ENCODE peak calls at places on chromosomes 2 and 18, in eight cellular contexts. U is Caco-2; J is SJSA1; Y is aorta; T is uterus; Q is CD8-positive, alpha-beta T cell; I is naive thymus-derived CD4-positive, alpha-beta T cell; V is CD8-positive, alpha-beta memory T cell. W is an unnamed sample. For H3K4me1, the result is how much of the 10 kb centered on the place peaks cover.

GRCh38 chr18:27668126-27668525 is 483.0 kb upstream of the CHST9 start:
- DNase-seq in T (no peak), Q (no peak), I (no peak), V (no peak), U (no peak), Y (no peak), J (no peak), W (no peak)

GRCh38 chr18:67385455-67385854 is 131.1 kb downstream of the DSEL start:
- DNase-seq in Y (no peak), Q (no peak), I (no peak), J (no peak), T (no peak), U (no peak), V (no peak), W (no peak)

GRCh38 chr2:21036708-21037670 is 6.9 kb downstream of the APOB start:
- DNase-seq in J (no peak), U (no peak), V (no peak), Y (no peak), T (no peak), I (no peak), Q (no peak), W (no peak)

GRCh38 chr18:48541026-48541746 is 2.4 kb downstream of the CTIF start:
- DNase-seq in V (no peak), I (no peak), T (peak), Y (peak), Q (peak), U (peak), J (peak), W (peak)

GRCh38 chr2:160582481-160583161 is 89.0 kb upstream of the RBMS1 start:
- DNase-seq in U (no peak), T (peak), Y (peak), J (peak), V (no peak), I (no peak), Q (no peak), W (no peak)

GRCh38 chr18:48835119-48835518 is 115.6 kb downstream of the SMAD7 start:
- DNase-seq in I (no peak), U (no peak), V (no peak), Q (no peak), Y (peak), J (no peak), T (no peak), W (peak)

GRCh38 chr2:75548036-75548573 is 12.6 kb downstream of the EVA1A start:
- DNase-seq in J (peak), V (no peak), U (no peak), T (no peak), I (no peak), Y (no peak), Q (no peak), W (no peak)

GRCh38 chr18:24397131-24397693 is 412 bp downstream of the OSBPL1A start:
- DNase-seq in Y (peak), U (peak), I (peak), Q (peak), J (peak), V (no peak), T (peak), W (peak)

GRCh38 chr18:47397671-47398319 is 146.3 kb upstream of the SKOR2 start:
- DNase-seq in J (no peak), U (no peak), I (no peak), T (no peak), Q (no peak), V (no peak), Y (no peak), W (no peak)

GRCh38 chr2:220365023-220365422 is 737.6 kb downstream of the SLC4A3 start:
- DNase-seq in I (no peak), V (no peak), U (no peak), Q (no peak), J (no peak), Y (no peak), T (no peak), W (no peak)

GRCh38 chr2:164388511-164388910 is 232.8 kb downstream of the GRB14 start:
- DNase-seq in Y (no peak), I (no peak), T (no peak), U (no peak), J (peak), V (no peak), Q (no peak), W (no peak)

GRCh38 chr2:86636842-86637241 is 13.2 kb upstream of the RNF103 start:
- DNase-seq in I (no peak), Q (no peak), T (no peak), J (no peak), V (no peak), Y (no peak), U (no peak), W (peak)

GRCh38 chr2:111200333-111200879 is 79.7 kb downstream of the BCL2L11 start:
- DNase-seq in U (no peak), V (no peak), J (peak), I (no peak), Y (no peak), Q (peak), T (no peak), W (no peak)

GRCh38 chr2:16900405-16901025 is 234.9 kb upstream of the CYRIA start:
- DNase-seq in V (no peak), I (no peak), Q (no peak), U (peak), Y (no peak), T (no peak), J (no peak), W (peak)

GRCh38 chr2:25251461-25252273 is 83.3 kb upstream of the POMC start:
- DNase-seq in J (no peak), T (peak), I (peak), U (peak), Y (peak), V (peak), Q (peak), W (peak)

GRCh38 chr18:55247032-55247431 is 287.8 kb upstream of the CCDC68 start:
- DNase-seq in Q (no peak), I (no peak), U (no peak), J (no peak), T (no peak), Y (no peak), V (no peak), W (no peak)

GRCh38 chr2:174121178-174121577 is 127.2 kb downstream of the OLA1 start:
- DNase-seq in Q (no peak), V (no peak), Y (no peak), T (no peak), J (no peak), I (no peak), U (no peak), W (no peak)

GRCh38 chr2:37096568-37096967 is 12.2 kb downstream of the GPATCH11 start:
- DNase-seq in T (no peak), I (no peak), V (no peak), Q (no peak), J (no peak), U (no peak), Y (no peak), W (no peak)

GRCh38 chr2:172181840-172182239 is 79.1 kb upstream of the DLX2 start:
- DNase-seq in I (no peak), V (no peak), Q (no peak), Y (no peak), T (no peak), J (no peak), U (peak), W (no peak)

GRCh38 chr2:114113527-114113926 is 223.6 kb downstream of the ACTR3 start:
- DNase-seq in J (no peak), Y (no peak), Q (no peak), V (no peak), I (no peak), U (no peak), T (no peak), W (no peak)

GRCh38 chr2:9762941-9763340 is 80.3 kb upstream of the TAF1B start:
- DNase-seq in U (no peak), T (no peak), I (no peak), Q (no peak), Y (no peak), V (no peak), J (no peak), W (no peak)

GRCh38 chr2:9761547-9761946 is 81.7 kb upstream of the TAF1B start:
- DNase-seq in Q (no peak), V (no peak), U (no peak), J (no peak), T (no peak), I (no peak), Y (no peak), W (no peak)

GRCh38 chr2:9758741-9759140 is 84.5 kb upstream of the TAF1B start:
- DNase-seq in U (no peak), Q (no peak), T (no peak), Y (no peak), J (no peak), I (no peak), V (no peak), W (no peak)

GRCh38 chr2:9760069-9760910 is 83.0 kb upstream of the TAF1B start:
- DNase-seq in T (no peak), J (no peak), U (no peak), I (no peak), V (no peak), Q (no peak), Y (no peak), W (no peak)

DNA sequence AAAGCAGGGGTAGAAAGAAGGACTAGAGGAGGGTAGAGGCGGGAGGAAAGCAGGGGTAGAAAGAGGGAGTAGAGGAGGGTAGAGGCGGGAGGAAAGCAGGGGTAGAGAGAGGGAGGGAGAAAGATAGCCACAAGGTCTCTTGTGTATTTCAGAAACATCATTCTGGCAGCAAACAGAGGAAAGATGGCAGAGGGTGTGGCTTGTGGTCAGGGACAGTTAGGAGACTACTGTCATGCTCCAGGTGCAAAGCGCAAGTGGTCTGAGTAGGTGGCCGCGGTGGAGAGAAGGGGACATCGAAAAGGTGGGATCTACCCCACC is 82.4 kb upstream of the TAF1B start:
- DNase-seq in Q (no peak), U (no peak), V (no peak), Y (peak), J (no peak), T (no peak), I (no peak), W (no peak)
- H3K4me1 ChIP-seq in Q (under half), U (under half), V (under half), Y (under half), J (under half), T (under half), I (under half), W (under half)

GRCh38 chr2:47063159-47063930 is 91.8 kb downstream of the STPG4 start:
- DNase-seq in U (no peak), V (no peak), T (no peak), I (no peak), Y (no peak), J (no peak), Q (no peak), W (no peak)

GRCh38 chr2:47065771-47066380 is 89.2 kb downstream of the STPG4 start:
- DNase-seq in Q (no peak), T (no peak), Y (no peak), U (no peak), I (no peak), V (no peak), J (peak), W (peak)

GRCh38 chr2:47062721-47063120 is 92.4 kb downstream of the STPG4 start:
- DNase-seq in Q (no peak), I (no peak), U (no peak), J (no peak), T (no peak), V (no peak), Y (no peak), W (no peak)

GRCh38 chr2:47065343-47065742 is 89.8 kb downstream of the STPG4 start:
- DNase-seq in I (no peak), Y (no peak), V (no peak), T (no peak), U (no peak), Q (no peak), J (no peak), W (no peak)

GRCh38 chr2:47064076-47064475 is 91.0 kb downstream of the STPG4 start:
- DNase-seq in V (no peak), Y (no peak), Q (no peak), J (no peak), T (no peak), U (no peak), I (no peak), W (no peak)
- H3K4me1 ChIP-seq in V (under half), Y (under half), Q (under half), J (half or more), T (under half), U (half or more), I (under half), W (under half)

DNA sequence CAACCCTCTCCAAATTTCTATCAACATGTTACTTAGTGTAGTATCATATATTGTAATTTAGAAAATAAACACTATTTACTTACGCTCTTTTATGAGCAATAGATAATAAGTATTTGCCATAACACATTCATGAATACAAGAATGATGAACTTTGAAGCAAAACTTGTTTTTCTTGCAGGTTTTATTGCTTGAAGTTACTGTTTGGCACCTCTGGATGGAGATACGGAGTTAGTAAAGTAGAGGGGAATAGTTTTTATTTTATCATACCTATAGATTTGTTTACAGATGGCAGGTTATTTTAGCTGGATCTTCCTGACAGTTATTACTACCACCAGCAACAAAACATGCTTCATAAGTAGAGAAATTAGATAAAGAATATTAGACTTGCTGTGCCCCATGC is 274.2 kb upstream of the LRRTM4 start:
- DNase-seq in U (no peak), T (no peak), V (no peak), Y (no peak), J (no peak), I (no peak), Q (no peak), W (no peak)
- H3K4me1 ChIP-seq in U (under half), T (under half), V (under half), Y (under half), J (under half), I (under half), Q (under half), W (under half)

GRCh38 chr2:128317186-128317897 is 1.3 kb downstream of the HS6ST1 start:
- DNase-seq in I (no peak), J (peak), V (no peak), Q (peak), T (no peak), U (peak), Y (peak), W (peak)

GRCh38 chr2:128318776-128319456 is at the start of gene HS6ST1:
- DNase-seq in V (peak), Y (peak), T (peak), U (peak), Q (peak), J (peak), I (peak), W (peak)

GRCh38 chr2:128315829-128316776 is 2.6 kb downstream of the HS6ST1 start:
- DNase-seq in Y (peak), I (no peak), U (peak), V (no peak), J (peak), Q (peak), T (no peak), W (no peak)

GRCh38 chr2:128315122-128315828 is 3.4 kb downstream of the HS6ST1 start:
- DNase-seq in T (no peak), J (no peak), I (no peak), Q (peak), Y (peak), V (no peak), U (peak), W (no peak)

GRCh38 chr2:128316777-128317185 is 1.9 kb downstream of the HS6ST1 start:
- DNase-seq in Q (peak), U (no peak), J (no peak), Y (no peak), T (no peak), V (no peak), I (no peak), W (peak)
- H3K4me1 ChIP-seq in Q (under half), U (under half), J (half or more), Y (under half), T (under half), V (under half), I (under half), W (under half)